ENCODE peak calls at places on chromosome 19, in eight cellular contexts. One of them, this sample, is unnamed.

GRCh38 chr19:21765151-21765550 is 2.2 kb downstream of the ZNF100 start:
- DNase-seq in IMR-90: no peak
- DNase-seq in HCT116: peak
- DNase-seq in GM12878: no peak
- DNase-seq in K562: peak
- DNase-seq in A549: no peak
- DNase-seq in H1: no peak
- DNase-seq in SK-N-SH: no peak
- DNase-seq in this sample: no peak

GRCh38 chr19:40907968-40908735 is 26.1 kb upstream of the CYP2A7 start:
- DNase-seq in IMR-90: no peak
- DNase-seq in K562: peak
- DNase-seq in GM12878: no peak
- DNase-seq in SK-N-SH: no peak
- DNase-seq in A549: no peak
- DNase-seq in HCT116: no peak
- DNase-seq in H1: no peak
- DNase-seq in this sample: no peak

GRCh38 chr19:28332886-28333285 is 880.1 kb downstream of the UQCRFS1 start:
- DNase-seq in A549: no peak
- DNase-seq in IMR-90: no peak
- DNase-seq in SK-N-SH: no peak
- DNase-seq in GM12878: no peak
- DNase-seq in K562: no peak
- DNase-seq in H1: no peak
- DNase-seq in HCT116: no peak
- DNase-seq in this sample: no peak

GRCh38 chr19:10852098-10852800 is 4.0 kb downstream of the C19orf38 start:
- DNase-seq in IMR-90: peak
- DNase-seq in A549: no peak
- DNase-seq in H1: no peak
- DNase-seq in GM12878: no peak
- DNase-seq in SK-N-SH: no peak
- DNase-seq in K562: no peak
- DNase-seq in HCT116: no peak
- DNase-seq in this sample: peak

GRCh38 chr19:31749231-31749630 is 400.0 kb upstream of the TSHZ3 start:
- DNase-seq in GM12878: no peak
- DNase-seq in H1: no peak
- DNase-seq in IMR-90: no peak
- DNase-seq in HCT116: no peak
- DNase-seq in SK-N-SH: no peak
- DNase-seq in A549: no peak
- DNase-seq in K562: no peak
- DNase-seq in this sample: no peak

GRCh38 chr19:17824339-17824738 is 3.0 kb upstream of the INSL3 start:
- DNase-seq in HCT116: no peak
- DNase-seq in IMR-90: no peak
- DNase-seq in GM12878: no peak
- DNase-seq in A549: no peak
- DNase-seq in K562: no peak
- DNase-seq in SK-N-SH: no peak
- DNase-seq in H1: no peak
- DNase-seq in this sample: no peak

GRCh38 chr19:36891768-36892357 is 24.2 kb downstream of the ZNF829 start:
- DNase-seq in K562: no peak
- DNase-seq in HCT116: no peak
- DNase-seq in IMR-90: no peak
- DNase-seq in SK-N-SH: no peak
- DNase-seq in GM12878: no peak
- DNase-seq in H1: no peak
- DNase-seq in A549: no peak
- DNase-seq in this sample: no peak

GRCh38 chr19:11361037-11361770 is 6.0 kb downstream of the PLPPR2 start:
- DNase-seq in SK-N-SH: peak
- DNase-seq in IMR-90: no peak
- DNase-seq in K562: peak
- DNase-seq in H1: no peak
- DNase-seq in A549: no peak
- DNase-seq in HCT116: no peak
- DNase-seq in GM12878: no peak
- DNase-seq in this sample: no peak

GRCh38 chr19:51380379-51380778 is 7.4 kb downstream of the LIM2 start:
- DNase-seq in SK-N-SH: no peak
- DNase-seq in H1: no peak
- DNase-seq in K562: no peak
- DNase-seq in HCT116: no peak
- DNase-seq in A549: no peak
- DNase-seq in IMR-90: no peak
- DNase-seq in GM12878: no peak
- DNase-seq in this sample: no peak

GRCh38 chr19:51382004-51382403 is 5.8 kb downstream of the LIM2 start:
- DNase-seq in GM12878: no peak
- DNase-seq in K562: no peak
- DNase-seq in H1: no peak
- DNase-seq in SK-N-SH: no peak
- DNase-seq in IMR-90: no peak
- DNase-seq in HCT116: no peak
- DNase-seq in A549: no peak
- DNase-seq in this sample: no peak

GRCh38 chr19:51372649-51373504 is at the start of gene NKG7:
- DNase-seq in SK-N-SH: no peak
- DNase-seq in K562: peak
- DNase-seq in A549: no peak
- DNase-seq in H1: no peak
- DNase-seq in GM12878: peak
- DNase-seq in HCT116: no peak
- DNase-seq in IMR-90: no peak
- DNase-seq in this sample: no peak

GRCh38 chr19:51375504-51376221 is 3.2 kb upstream of the NKG7 start:
- DNase-seq in H1: no peak
- DNase-seq in A549: no peak
- DNase-seq in K562: no peak
- DNase-seq in IMR-90: no peak
- DNase-seq in HCT116: no peak
- DNase-seq in SK-N-SH: no peak
- DNase-seq in GM12878: peak
- DNase-seq in this sample: no peak

DNA sequence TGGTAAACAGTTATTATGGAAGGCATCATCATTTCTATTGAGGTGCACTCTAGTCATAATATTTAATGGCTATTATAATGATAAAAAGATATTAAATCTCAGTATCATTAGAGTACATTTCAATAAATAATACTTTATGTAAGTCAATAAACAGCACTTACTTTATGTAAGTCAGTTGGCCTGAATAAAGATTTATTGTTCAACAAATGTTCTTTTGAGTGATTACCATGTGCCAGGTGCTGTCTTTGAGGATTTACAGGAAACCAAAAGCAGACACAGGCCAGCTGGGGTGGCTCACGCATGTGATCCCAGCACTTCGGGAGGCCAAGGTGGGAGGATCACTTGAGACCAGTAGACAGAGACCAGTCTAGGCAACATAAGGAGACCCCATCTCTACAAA is 5.0 kb upstream of the NKG7 start:
- DNase-seq in IMR-90: no peak
- DNase-seq in H1: no peak
- DNase-seq in HCT116: no peak
- DNase-seq in GM12878: no peak
- DNase-seq in A549: no peak
- DNase-seq in K562: no peak
- DNase-seq in SK-N-SH: no peak
- DNase-seq in this sample: no peak
- TF ChIP-seq RAD21 in IMR-90: no peak
- TF ChIP-seq RAD21 in H1: no peak
- TF ChIP-seq RAD21 in HCT116: no peak
- TF ChIP-seq RAD21 in GM12878: no peak
- TF ChIP-seq RAD21 in A549: no peak
- TF ChIP-seq RAD21 in K562: no peak
- TF ChIP-seq RAD21 in SK-N-SH: no peak
- TF ChIP-seq RAD21 in this sample: no peak

GRCh38 chr19:13208964-13209796 is 59.0 kb downstream of the IER2 start:
- DNase-seq in K562: no peak
- DNase-seq in H1: no peak
- DNase-seq in IMR-90: no peak
- DNase-seq in SK-N-SH: no peak
- DNase-seq in HCT116: no peak
- DNase-seq in GM12878: no peak
- DNase-seq in A549: no peak
- DNase-seq in this sample: no peak

GRCh38 chr19:13208131-13208963 is 58.1 kb downstream of the IER2 start:
- DNase-seq in H1: no peak
- DNase-seq in K562: no peak
- DNase-seq in GM12878: peak
- DNase-seq in SK-N-SH: no peak
- DNase-seq in HCT116: no peak
- DNase-seq in IMR-90: peak
- DNase-seq in A549: no peak
- DNase-seq in this sample: no peak

GRCh38 chr19:13209797-13210775 is 59.9 kb downstream of the IER2 start:
- DNase-seq in A549: no peak
- DNase-seq in SK-N-SH: no peak
- DNase-seq in HCT116: no peak
- DNase-seq in K562: no peak
- DNase-seq in H1: no peak
- DNase-seq in GM12878: no peak
- DNase-seq in IMR-90: no peak
- DNase-seq in this sample: no peak

GRCh38 chr19:13206581-13206980 is 56.4 kb downstream of the IER2 start:
- DNase-seq in A549: no peak
- DNase-seq in SK-N-SH: no peak
- DNase-seq in HCT116: no peak
- DNase-seq in K562: no peak
- DNase-seq in H1: no peak
- DNase-seq in GM12878: no peak
- DNase-seq in IMR-90: no peak
- DNase-seq in this sample: no peak

DNA sequence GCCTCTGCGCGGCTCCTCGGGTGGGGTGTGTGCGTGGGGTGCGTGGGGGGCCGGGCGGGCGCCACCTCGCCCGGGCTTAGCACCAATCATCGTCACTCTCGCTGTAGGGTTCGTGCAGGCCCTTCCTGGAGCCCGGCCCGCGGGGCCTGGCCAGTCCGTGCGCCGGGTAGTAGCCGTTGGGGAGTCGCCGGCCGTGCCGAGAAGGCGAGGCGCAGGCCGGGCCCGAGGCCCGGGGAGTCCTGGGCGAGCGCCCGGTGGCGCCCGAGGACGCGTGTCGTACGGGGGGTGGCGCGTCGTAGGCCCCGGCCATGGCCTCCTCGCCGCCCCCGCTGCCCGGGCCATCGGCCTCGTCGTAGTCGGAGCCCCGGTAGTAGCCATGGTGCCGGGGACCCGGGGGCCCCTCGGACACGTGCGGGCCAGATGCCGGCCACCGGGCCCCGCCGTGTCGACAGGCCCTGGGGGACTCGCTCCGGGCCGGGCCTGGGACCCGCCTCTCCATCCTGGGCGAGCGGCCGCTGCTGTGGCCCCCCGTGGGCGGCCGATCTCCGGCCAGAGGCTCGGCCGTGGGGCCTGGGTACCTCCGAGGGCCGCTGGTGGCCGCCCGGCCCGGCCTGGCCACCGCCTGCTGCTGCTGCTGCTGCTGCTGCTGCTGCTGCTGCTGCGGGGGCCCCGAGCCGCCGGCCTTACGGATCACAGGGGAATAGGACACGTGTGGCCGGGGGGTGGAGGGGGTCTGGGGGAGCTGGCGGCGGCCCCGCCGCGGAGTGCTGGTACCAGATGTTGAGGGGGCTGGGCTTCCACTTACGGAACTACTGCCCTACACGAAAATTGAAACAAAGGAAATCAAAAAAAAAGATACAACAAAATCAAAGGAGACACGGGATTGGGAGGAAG is 57.3 kb downstream of the IER2 start:
- DNase-seq in A549: no peak
- DNase-seq in K562: no peak
- DNase-seq in GM12878: no peak
- DNase-seq in SK-N-SH: no peak
- DNase-seq in HCT116: no peak
- DNase-seq in IMR-90: no peak
- DNase-seq in H1: no peak
- DNase-seq in this sample: no peak
- TF ChIP-seq RAD21 in A549: no peak
- TF ChIP-seq RAD21 in K562: no peak
- TF ChIP-seq RAD21 in GM12878: no peak
- TF ChIP-seq RAD21 in SK-N-SH: no peak
- TF ChIP-seq RAD21 in HCT116: no peak
- TF ChIP-seq RAD21 in IMR-90: no peak
- TF ChIP-seq RAD21 in H1: no peak
- TF ChIP-seq RAD21 in this sample: no peak

DNA sequence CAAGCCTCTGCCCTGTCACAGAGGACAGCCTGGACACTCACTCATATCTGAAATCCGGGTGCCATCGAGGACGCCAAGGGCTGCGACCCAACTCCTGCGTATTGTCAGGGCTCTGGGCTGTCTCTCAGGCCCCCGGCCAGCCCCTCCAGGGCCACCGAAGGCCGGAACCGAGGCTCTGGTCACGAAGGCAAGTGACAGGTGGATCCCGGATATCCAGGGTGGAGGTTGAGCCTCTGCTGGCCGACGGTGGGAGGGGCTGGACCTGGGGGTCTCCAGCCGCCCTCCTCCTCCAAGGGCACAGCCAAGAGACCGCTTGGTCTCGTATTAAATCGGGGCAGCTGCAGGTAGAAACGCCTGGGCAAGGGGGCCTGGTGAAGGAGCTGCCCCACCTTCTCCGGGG is 5.4 kb downstream of the RNF126 start:
- DNase-seq in IMR-90: no peak
- DNase-seq in HCT116: no peak
- DNase-seq in GM12878: no peak
- DNase-seq in A549: no peak
- DNase-seq in SK-N-SH: no peak
- DNase-seq in K562: no peak
- DNase-seq in H1: no peak
- DNase-seq in this sample: no peak
- TF ChIP-seq RAD21 in IMR-90: no peak
- TF ChIP-seq RAD21 in HCT116: no peak
- TF ChIP-seq RAD21 in GM12878: no peak
- TF ChIP-seq RAD21 in A549: no peak
- TF ChIP-seq RAD21 in SK-N-SH: no peak
- TF ChIP-seq RAD21 in K562: no peak
- TF ChIP-seq RAD21 in H1: no peak
- TF ChIP-seq RAD21 in this sample: no peak

DNA sequence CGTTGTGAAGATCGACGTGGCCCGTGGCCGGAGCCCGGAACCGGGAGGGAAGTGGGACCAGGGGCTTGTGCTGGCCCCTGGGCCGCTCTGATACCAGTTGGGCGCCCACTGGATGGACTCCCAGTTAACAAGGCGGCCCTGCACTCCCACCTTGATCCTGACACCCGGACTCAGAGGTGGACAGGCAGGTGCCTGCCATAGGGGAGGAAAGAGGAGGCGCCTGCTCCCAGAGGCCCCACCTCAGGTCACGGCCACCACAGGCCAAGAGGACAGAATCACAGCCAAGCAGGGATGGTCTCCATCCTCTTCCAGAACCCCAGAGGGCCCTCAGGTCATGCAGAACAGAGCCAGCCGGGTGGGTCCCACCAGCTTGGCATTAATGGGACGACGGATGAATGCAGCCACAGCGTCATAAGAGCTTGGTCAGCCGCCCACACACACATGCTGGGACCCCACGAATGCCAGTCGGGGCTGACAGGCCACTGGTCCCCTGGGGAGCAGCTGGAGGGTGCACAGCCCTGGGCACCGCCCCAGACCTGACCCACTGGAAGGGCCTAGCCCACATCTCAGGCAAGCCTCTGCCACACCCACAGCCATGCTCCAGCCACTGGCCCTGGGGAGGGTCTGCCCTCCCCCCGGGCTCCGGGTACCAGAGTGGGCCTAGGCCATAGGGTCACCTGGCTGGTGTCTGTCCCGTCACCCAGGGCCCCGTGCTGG is 9.6 kb upstream of the KLF16 start:
- DNase-seq in K562: no peak
- DNase-seq in HCT116: no peak
- DNase-seq in GM12878: no peak
- DNase-seq in IMR-90: no peak
- DNase-seq in A549: no peak
- DNase-seq in SK-N-SH: no peak
- DNase-seq in H1: no peak
- DNase-seq in this sample: no peak
- TF ChIP-seq RAD21 in K562: no peak
- TF ChIP-seq RAD21 in HCT116: no peak
- TF ChIP-seq RAD21 in GM12878: no peak
- TF ChIP-seq RAD21 in IMR-90: no peak
- TF ChIP-seq RAD21 in A549: no peak
- TF ChIP-seq RAD21 in SK-N-SH: no peak
- TF ChIP-seq RAD21 in H1: no peak
- TF ChIP-seq RAD21 in this sample: no peak